ENCODE peak calls at places on chromosome 21, in nine cellular contexts. X is AG04450; M is stomach; Z is GM12865; U is tibial artery; P is left colon; L is stimulated activated CD4-positive, alpha-beta T cell treated with anti-CD3 and anti-CD28 coated beads, Interleukin-2, amount 100 ng/mL, for 24 hours; K is substantia nigra; I is IMR-90. C is an unnamed sample.

GRCh38 chr21:26572668-26573381 is at the start of gene CYYR1:
- DNase-seq in X (no peak), M (no peak), Z (no peak), U (no peak), P (no peak), L (no peak), K (no peak), I (no peak), C (no peak)

GRCh38 chr21:46459356-46460112 is 843 bp downstream of the DIP2A start:
- DNase-seq in X (no peak), M (peak; percentile 62), Z (peak; percentile 13), U (peak; percentile 41), P (peak; percentile 61), L (peak; percentile 27), K (peak; percentile 54), I (peak; percentile 35), C (peak; percentile 42)

GRCh38 chr21:18161841-18162240 is 82.8 kb upstream of the CHODL start:
- DNase-seq in X (no peak), M (no peak), Z (no peak), U (no peak), P (no peak), L (no peak), K (no peak), I (no peak), C (no peak)

GRCh38 chr21:31366825-31367224 is 22.8 kb upstream of the TIAM1 start:
- DNase-seq in X (peak; percentile 48), M (peak; percentile 50), Z (no peak), U (no peak), P (no peak), L (no peak), K (no peak), I (peak; percentile 86), C (peak; percentile 55)

GRCh38 chr21:45819478-45820170 is 161.9 kb upstream of the COL6A1 start:
- DNase-seq in X (no peak), M (no peak), Z (no peak), U (no peak), P (no peak), L (peak; percentile 16), K (no peak), I (no peak), C (no peak)

GRCh38 chr21:32281531-32281930 is 2.7 kb upstream of the MIS18A start:
- DNase-seq in X (no peak), M (no peak), Z (no peak), U (no peak), P (no peak), L (no peak), K (no peak), I (no peak), C (no peak)

GRCh38 chr21:32975811-32976507 is 49.8 kb upstream of the OLIG2 start:
- DNase-seq in X (no peak), M (no peak), Z (no peak), U (peak; percentile 35), P (no peak), L (no peak), K (no peak), I (no peak), C (no peak)

GRCh38 chr21:38282921-38283320 is 26.1 kb downstream of the KCNJ15 start:
- DNase-seq in X (no peak), M (no peak), Z (no peak), U (no peak), P (no peak), L (no peak), K (no peak), I (peak; percentile 50), C (no peak)

GRCh38 chr21:45556302-45556644 is 14.0 kb upstream of the SLC19A1 start:
- DNase-seq in X (no peak), M (no peak), Z (no peak), U (no peak), P (no peak), L (no peak), K (no peak), I (no peak), C (no peak)

GRCh38 chr21:17542371-17542992 is 29.6 kb downstream of the CXADR start:
- DNase-seq in X (no peak), M (no peak), Z (no peak), U (no peak), P (no peak), L (no peak), K (no peak), I (no peak), C (no peak)

GRCh38 chr21:46362946-46363345 is 39.0 kb downstream of the PCNT start:
- DNase-seq in X (no peak), M (no peak), Z (no peak), U (no peak), P (no peak), L (no peak), K (no peak), I (no peak), C (no peak)

C was measured in mucosa of gallbladder.